ENCODE peak calls at places on chromosomes 12 and 14, in eight cellular contexts. E, W, S, B, P, U, C and Z are unnamed samples.

GRCh38 chr14:20327005-20327869 is 5.8 kb downstream of the CCNB1IP1 start:
- DNase-seq in E (no peak), W (no peak), S (no peak), B (no peak), P (no peak), U (peak; percentile 69), C (no peak), Z (peak; percentile 64)

GRCh38 chr14:36718216-36718615 is 56.6 kb downstream of the PAX9 start:
- DNase-seq in E (no peak), W (no peak), S (no peak), B (no peak), P (no peak), U (no peak), C (no peak), Z (no peak)

GRCh38 chr14:89858084-89858483 is 96.4 kb downstream of the EFCAB11 start:
- DNase-seq in E (no peak), W (no peak), S (no peak), B (no peak), P (no peak), U (peak; percentile 50), C (no peak), Z (no peak)

GRCh38 chr12:23008613-23009012 is 383.6 kb downstream of the ETNK1 start:
- DNase-seq in E (no peak), W (no peak), S (no peak), B (no peak), P (no peak), U (no peak), C (no peak), Z (no peak)

GRCh38 chr14:67392123-67392522 is 19.8 kb downstream of the PLEK2 start:
- DNase-seq in E (no peak), W (no peak), S (no peak), B (no peak), P (no peak), U (no peak), C (no peak), Z (no peak)

GRCh38 chr14:30020271-30020670 is 92.6 kb upstream of the PRKD1 start:
- DNase-seq in E (no peak), W (no peak), S (no peak), B (no peak), P (no peak), U (no peak), C (no peak), Z (no peak)

GRCh38 chr14:95713596-95714371 is at the start of gene TCL1A:
- DNase-seq in E (no peak), W (no peak), S (no peak), B (no peak), P (peak; percentile 81), U (no peak), C (no peak), Z (no peak)

GRCh38 chr12:96094201-96094600 is 58.8 kb upstream of the LTA4H start:
- DNase-seq in E (no peak), W (no peak), S (no peak), B (no peak), P (peak; percentile 83), U (peak; percentile 51), C (no peak), Z (no peak)

GRCh38 chr12:83700858-83701257 is 1014.2 kb downstream of the TMTC2 start:
- DNase-seq in E (no peak), W (no peak), S (no peak), B (no peak), P (no peak), U (peak; percentile 13), C (no peak), Z (no peak)

GRCh38 chr12:47249719-47250506 is 170.2 kb upstream of the AMIGO2 start:
- DNase-seq in E (no peak), W (no peak), S (no peak), B (no peak), P (peak; percentile 72), U (no peak), C (no peak), Z (no peak)

GRCh38 chr12:116406529-116406928 is 129.0 kb upstream of the MED13L start:
- DNase-seq in E (no peak), W (no peak), S (peak; percentile 76), B (no peak), P (peak; percentile 91), U (peak; percentile 94), C (peak; percentile 91), Z (no peak)

GRCh38 chr14:72129283-72129682 is 197.1 kb downstream of the RGS6 start:
- DNase-seq in E (no peak), W (no peak), S (no peak), B (no peak), P (no peak), U (no peak), C (no peak), Z (no peak)

GRCh38 chr12:124764870-124765570 is 98.6 kb downstream of the SCARB1 start:
- DNase-seq in E (no peak), W (no peak), S (no peak), B (no peak), P (no peak), U (peak; percentile 70), C (no peak), Z (no peak)

GRCh38 chr14:104977008-104977680 is 1.0 kb downstream of the AHNAK2 start:
- DNase-seq in E (no peak), W (no peak), S (no peak), B (no peak), P (no peak), U (no peak), C (no peak), Z (peak; percentile 26)

GRCh38 chr12:40688085-40688725 is 4.0 kb upstream of the CNTN1 start:
- DNase-seq in E (no peak), W (no peak), S (no peak), B (no peak), P (no peak), U (no peak), C (no peak), Z (no peak)